ENCODE peak calls at places on chromosomes 2 and 18, in five cellular contexts. One of them, this sample, is unnamed.

GRCh38 chr2:8624855-8625398 is 56.9 kb upstream of the ID2 start:
- DNase-seq in AG09309: no peak
- DNase-seq in OCI-LY7: no peak
- DNase-seq in endodermal cell: no peak
- DNase-seq in fibroblast of villous mesenchyme: no peak
- DNase-seq in this sample: no peak

GRCh38 chr18:39845673-39846072 is 2109.4 kb upstream of the PIK3C3 start:
- DNase-seq in fibroblast of villous mesenchyme: no peak
- DNase-seq in AG09309: no peak
- DNase-seq in endodermal cell: no peak
- DNase-seq in OCI-LY7: no peak
- DNase-seq in this sample: no peak

GRCh38 chr2:68319397-68320117 is at the start of gene CNRIP1:
- DNase-seq in fibroblast of villous mesenchyme: peak
- DNase-seq in endodermal cell: peak
- DNase-seq in AG09309: peak
- DNase-seq in OCI-LY7: no peak
- DNase-seq in this sample: peak

GRCh38 chr18:60445341-60445740 is 72.8 kb upstream of the MC4R start:
- DNase-seq in fibroblast of villous mesenchyme: no peak
- DNase-seq in AG09309: peak
- DNase-seq in endodermal cell: no peak
- DNase-seq in OCI-LY7: no peak
- DNase-seq in this sample: no peak

GRCh38 chr2:47189635-47190034 is 34.5 kb upstream of the STPG4 start:
- DNase-seq in OCI-LY7: no peak
- DNase-seq in endodermal cell: no peak
- DNase-seq in fibroblast of villous mesenchyme: peak
- DNase-seq in AG09309: peak
- DNase-seq in this sample: no peak

GRCh38 chr2:69567157-69567908 is 76.2 kb downstream of the AAK1 start:
- DNase-seq in fibroblast of villous mesenchyme: no peak
- DNase-seq in AG09309: no peak
- DNase-seq in endodermal cell: no peak
- DNase-seq in OCI-LY7: no peak
- DNase-seq in this sample: no peak

GRCh38 chr18:61546598-61546997 is 213.4 kb downstream of the CDH20 start:
- DNase-seq in endodermal cell: no peak
- DNase-seq in fibroblast of villous mesenchyme: peak
- DNase-seq in OCI-LY7: no peak
- DNase-seq in AG09309: peak
- DNase-seq in this sample: no peak

GRCh38 chr2:195613922-195614321 is 43.1 kb upstream of the SLC39A10 start:
- DNase-seq in fibroblast of villous mesenchyme: peak
- DNase-seq in AG09309: peak
- DNase-seq in endodermal cell: no peak
- DNase-seq in OCI-LY7: no peak
- DNase-seq in this sample: no peak

GRCh38 chr2:10931710-10932255 is 20.0 kb downstream of the KCNF1 start:
- DNase-seq in AG09309: no peak
- DNase-seq in OCI-LY7: no peak
- DNase-seq in endodermal cell: no peak
- DNase-seq in fibroblast of villous mesenchyme: no peak
- DNase-seq in this sample: no peak

DNA sequence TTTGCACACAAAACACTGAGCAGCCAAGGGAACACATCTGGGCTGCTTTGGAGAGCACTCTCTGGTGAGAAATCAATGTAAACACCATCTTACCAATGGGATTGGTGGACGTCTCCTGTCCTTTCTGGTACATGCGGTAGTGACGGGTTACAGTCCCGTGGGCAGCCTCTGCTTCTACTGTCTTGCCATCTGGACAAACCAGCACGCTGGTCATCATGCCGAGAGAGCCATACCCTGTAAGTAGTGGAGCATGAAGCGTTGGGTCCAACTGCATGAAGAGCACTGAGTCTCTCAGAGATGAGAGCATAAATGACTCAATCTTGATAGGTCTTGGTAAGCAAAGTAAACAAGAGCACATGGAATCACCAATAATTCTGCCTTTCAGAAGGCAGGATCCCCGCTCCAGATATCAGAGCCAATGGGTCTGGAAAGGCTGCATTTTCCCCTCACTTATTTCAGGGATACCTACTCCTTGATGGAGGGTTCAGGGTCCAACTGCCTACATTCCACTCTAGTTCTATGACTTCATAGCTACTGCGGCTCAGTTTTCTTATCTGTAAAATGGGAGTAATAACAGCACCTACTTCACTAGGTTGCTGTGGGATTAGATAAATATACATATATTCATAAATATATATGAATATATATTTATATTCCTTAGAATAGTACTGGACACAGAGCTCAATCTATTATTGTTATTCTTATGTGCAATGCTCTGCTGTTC is 14.9 kb downstream of the IDH1 start:
- DNase-seq in fibroblast of villous mesenchyme: no peak
- DNase-seq in OCI-LY7: no peak
- DNase-seq in endodermal cell: no peak
- DNase-seq in AG09309: no peak
- DNase-seq in this sample: no peak
- H3K4me3 ChIP-seq in fibroblast of villous mesenchyme: no peak
- H3K4me3 ChIP-seq in OCI-LY7: no peak
- H3K4me3 ChIP-seq in endodermal cell: no peak
- H3K4me3 ChIP-seq in AG09309: no peak
- H3K4me3 ChIP-seq in this sample: no peak

GRCh38 chr2:201235865-201236811 is 24.2 kb upstream of the CASP8 start:
- DNase-seq in fibroblast of villous mesenchyme: peak
- DNase-seq in OCI-LY7: peak
- DNase-seq in AG09309: peak
- DNase-seq in endodermal cell: peak
- DNase-seq in this sample: peak
- H3K4me3 ChIP-seq in fibroblast of villous mesenchyme: no peak
- H3K4me3 ChIP-seq in OCI-LY7: peak
- H3K4me3 ChIP-seq in AG09309: no peak
- H3K4me3 ChIP-seq in endodermal cell: no peak
- H3K4me3 ChIP-seq in this sample: no peak

GRCh38 chr2:212905640-212906201 is 245.7 kb downstream of the IKZF2 start:
- DNase-seq in OCI-LY7: no peak
- DNase-seq in endodermal cell: no peak
- DNase-seq in AG09309: no peak
- DNase-seq in fibroblast of villous mesenchyme: peak
- DNase-seq in this sample: no peak
- H3K4me3 ChIP-seq in OCI-LY7: no peak
- H3K4me3 ChIP-seq in endodermal cell: no peak
- H3K4me3 ChIP-seq in AG09309: no peak
- H3K4me3 ChIP-seq in fibroblast of villous mesenchyme: no peak
- H3K4me3 ChIP-seq in this sample: no peak

GRCh38 chr2:233062946-233063268 is 2.8 kb downstream of the INPP5D start:
- DNase-seq in endodermal cell: no peak
- DNase-seq in OCI-LY7: no peak
- DNase-seq in AG09309: no peak
- DNase-seq in fibroblast of villous mesenchyme: no peak
- DNase-seq in this sample: no peak
- H3K4me3 ChIP-seq in endodermal cell: no peak
- H3K4me3 ChIP-seq in OCI-LY7: peak
- H3K4me3 ChIP-seq in AG09309: no peak
- H3K4me3 ChIP-seq in fibroblast of villous mesenchyme: no peak
- H3K4me3 ChIP-seq in this sample: no peak

GRCh38 chr18:33577688-33578370 is at the start of gene ASXL3:
- DNase-seq in endodermal cell: peak
- DNase-seq in AG09309: no peak
- DNase-seq in fibroblast of villous mesenchyme: no peak
- DNase-seq in OCI-LY7: peak
- DNase-seq in this sample: no peak

GRCh38 chr18:33578371-33579146 is 540 bp downstream of the ASXL3 start:
- DNase-seq in fibroblast of villous mesenchyme: no peak
- DNase-seq in OCI-LY7: peak
- DNase-seq in endodermal cell: peak
- DNase-seq in AG09309: no peak
- DNase-seq in this sample: peak

GRCh38 chr18:33580540-33580939 is 2.5 kb downstream of the ASXL3 start:
- DNase-seq in endodermal cell: no peak
- DNase-seq in AG09309: no peak
- DNase-seq in OCI-LY7: no peak
- DNase-seq in fibroblast of villous mesenchyme: no peak
- DNase-seq in this sample: no peak

GRCh38 chr18:33579868-33580205 is 1.8 kb downstream of the ASXL3 start:
- DNase-seq in OCI-LY7: no peak
- DNase-seq in AG09309: no peak
- DNase-seq in fibroblast of villous mesenchyme: no peak
- DNase-seq in endodermal cell: no peak
- DNase-seq in this sample: no peak

DNA sequence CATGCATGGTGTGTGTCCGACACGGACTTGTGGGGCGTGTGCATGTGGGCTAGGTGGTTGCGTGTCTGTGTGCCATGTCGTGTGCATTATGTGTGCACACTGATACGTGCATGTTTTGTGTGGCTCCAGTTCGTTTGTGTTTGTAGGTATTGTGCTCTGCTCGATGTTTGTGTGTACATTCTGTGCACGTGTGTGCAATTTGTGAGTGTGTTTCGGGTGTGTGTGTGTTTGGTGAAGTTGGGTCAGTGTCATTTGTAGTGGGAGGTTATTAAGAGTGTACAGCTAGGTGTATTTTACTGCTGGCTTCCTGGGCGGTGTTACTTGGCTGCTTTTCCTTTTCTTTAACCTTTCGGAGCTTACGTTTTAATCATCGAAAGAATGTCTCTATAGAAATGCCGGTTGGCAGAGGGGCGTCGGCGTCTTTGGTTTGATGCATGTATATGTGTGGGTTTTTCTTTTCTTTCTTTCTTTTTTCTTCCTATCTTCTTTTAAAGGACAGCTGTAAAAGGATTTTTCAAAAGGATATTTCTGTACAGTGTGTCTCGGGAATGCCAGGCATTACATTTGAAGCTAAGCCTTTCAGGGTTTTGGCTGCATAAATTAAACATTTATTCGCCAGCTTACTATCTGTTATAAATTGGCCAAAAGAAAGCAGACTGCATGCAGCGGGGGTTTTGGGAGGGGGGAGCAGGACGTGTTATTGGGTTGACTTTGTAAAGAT is 1.3 kb downstream of the ASXL3 start:
- DNase-seq in fibroblast of villous mesenchyme: no peak
- DNase-seq in endodermal cell: no peak
- DNase-seq in AG09309: no peak
- DNase-seq in OCI-LY7: peak
- DNase-seq in this sample: no peak
- H3K4me3 ChIP-seq in fibroblast of villous mesenchyme: peak
- H3K4me3 ChIP-seq in endodermal cell: peak
- H3K4me3 ChIP-seq in AG09309: no peak
- H3K4me3 ChIP-seq in OCI-LY7: peak
- H3K4me3 ChIP-seq in this sample: peak

GRCh38 chr2:216633616-216634316 is 546 bp downstream of the IGFBP2 start:
- DNase-seq in OCI-LY7: no peak
- DNase-seq in fibroblast of villous mesenchyme: peak
- DNase-seq in AG09309: no peak
- DNase-seq in endodermal cell: peak
- DNase-seq in this sample: peak

GRCh38 chr2:216632952-216633615 is at the start of gene IGFBP2:
- DNase-seq in fibroblast of villous mesenchyme: peak
- DNase-seq in AG09309: no peak
- DNase-seq in endodermal cell: peak
- DNase-seq in OCI-LY7: no peak
- DNase-seq in this sample: peak

GRCh38 chr2:216634317-216635148 is 1.3 kb downstream of the IGFBP2 start:
- DNase-seq in fibroblast of villous mesenchyme: no peak
- DNase-seq in AG09309: no peak
- DNase-seq in OCI-LY7: no peak
- DNase-seq in endodermal cell: peak
- DNase-seq in this sample: peak

GRCh38 chr2:216635171-216635570 is 2.0 kb downstream of the IGFBP2 start:
- DNase-seq in endodermal cell: peak
- DNase-seq in AG09309: no peak
- DNase-seq in OCI-LY7: no peak
- DNase-seq in fibroblast of villous mesenchyme: peak
- DNase-seq in this sample: peak

DNA sequence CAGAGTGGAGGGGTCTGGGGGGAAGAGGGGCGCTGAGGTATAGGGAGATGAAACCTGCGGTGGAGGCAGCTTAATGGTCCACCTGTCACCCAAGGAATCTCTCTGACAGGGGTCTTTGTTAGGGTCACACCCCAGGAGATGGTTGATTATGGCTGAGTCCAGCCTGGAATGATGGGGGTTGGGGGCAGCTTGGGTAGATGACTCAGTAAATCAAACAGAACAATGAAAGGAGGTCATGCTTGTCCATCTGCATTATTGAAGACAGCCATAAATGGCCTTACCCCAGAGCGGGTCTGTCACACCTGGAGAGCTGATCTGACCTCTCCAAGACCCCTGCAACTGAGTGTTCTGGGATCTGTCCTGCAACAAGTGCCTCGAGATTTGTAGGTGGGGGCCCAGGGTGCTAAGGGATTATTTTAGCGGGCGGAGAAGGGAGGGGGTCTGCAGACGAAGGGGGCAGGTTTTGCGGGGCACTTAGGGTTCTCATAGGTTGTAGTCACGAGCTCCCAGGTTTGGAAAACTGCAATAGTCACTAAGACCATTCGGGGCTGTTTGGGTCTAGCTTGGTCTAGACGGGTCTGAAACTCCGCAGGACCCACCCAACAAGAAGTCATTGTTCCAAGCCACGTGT is 784 bp upstream of the IGFBP2 start:
- DNase-seq in OCI-LY7: no peak
- DNase-seq in AG09309: no peak
- DNase-seq in endodermal cell: no peak
- DNase-seq in fibroblast of villous mesenchyme: no peak
- DNase-seq in this sample: no peak
- H3K4me3 ChIP-seq in OCI-LY7: no peak
- H3K4me3 ChIP-seq in AG09309: no peak
- H3K4me3 ChIP-seq in endodermal cell: peak
- H3K4me3 ChIP-seq in fibroblast of villous mesenchyme: peak
- H3K4me3 ChIP-seq in this sample: peak

DNA sequence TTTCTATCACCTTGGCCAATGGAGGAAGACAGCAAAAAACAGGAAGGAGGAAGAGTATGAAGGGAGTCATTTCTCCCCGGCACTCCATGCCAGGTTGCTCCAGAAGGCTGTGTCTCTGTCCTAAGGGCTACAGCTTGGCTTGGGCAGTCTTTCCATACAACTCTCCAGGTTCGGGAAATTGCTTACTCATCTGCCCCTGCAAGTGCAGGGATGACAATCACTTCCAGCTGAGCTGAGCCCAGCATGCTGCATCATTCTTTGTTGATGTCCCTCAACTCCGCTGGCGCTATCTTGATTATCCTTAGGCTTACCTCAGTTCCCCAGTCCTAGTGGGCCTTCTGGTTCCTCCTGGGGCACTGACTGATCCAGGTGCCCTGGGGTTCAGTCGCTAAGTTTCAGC is 86.9 kb upstream of the COPS8 start:
- DNase-seq in endodermal cell: peak
- DNase-seq in fibroblast of villous mesenchyme: no peak
- DNase-seq in OCI-LY7: no peak
- DNase-seq in AG09309: no peak
- DNase-seq in this sample: peak
- H3K4me3 ChIP-seq in endodermal cell: peak
- H3K4me3 ChIP-seq in fibroblast of villous mesenchyme: no peak
- H3K4me3 ChIP-seq in OCI-LY7: no peak
- H3K4me3 ChIP-seq in AG09309: no peak
- H3K4me3 ChIP-seq in this sample: no peak

GRCh38 chr2:179031731-179032408 is 18.1 kb downstream of the CCDC141 start:
- DNase-seq in endodermal cell: no peak
- DNase-seq in AG09309: peak
- DNase-seq in OCI-LY7: peak
- DNase-seq in fibroblast of villous mesenchyme: peak
- DNase-seq in this sample: no peak
- H3K4me3 ChIP-seq in endodermal cell: no peak
- H3K4me3 ChIP-seq in AG09309: no peak
- H3K4me3 ChIP-seq in OCI-LY7: peak
- H3K4me3 ChIP-seq in fibroblast of villous mesenchyme: peak
- H3K4me3 ChIP-seq in this sample: no peak